ENCODE peak calls at places on chromosomes 11 and 22, in eight cellular contexts. D is adipocyte, W is WERI-Rb-1, S is body of pancreas, M is lower lobe of right lung, Z is testis, V is K562, J is uterus. H is an unnamed sample. For H3K27me3 and H3K9me3, the result is how much of the 10 kb centered on the place peaks cover.

GRCh38 chr22:47008208-47008885 is 245.9 kb downstream of the TBC1D22A start:
- DNase-seq in D (no peak), W (no peak), S (no peak), M (no peak), Z (no peak), V (no peak), J (no peak), H (no peak)

GRCh38 chr11:2296913-2297622 is 4.7 kb downstream of the C11orf21 start:
- DNase-seq in D (no peak), W (no peak), S (no peak), M (no peak), Z (peak), V (no peak), J (peak), H (no peak)

GRCh38 chr22:28989035-28989464 is 72.6 kb downstream of the C22orf31 start:
- DNase-seq in D (no peak), W (no peak), S (no peak), M (no peak), Z (no peak), V (no peak), J (peak), H (peak)

GRCh38 chr11:47991266-47991830 is 11.0 kb downstream of the PTPRJ start:
- DNase-seq in D (no peak), W (peak), S (peak), M (peak), Z (no peak), V (no peak), J (no peak), H (no peak)

GRCh38 chr11:36492724-36493304 is 17.3 kb downstream of the TRAF6 start:
- DNase-seq in D (peak), W (peak), S (peak), M (no peak), Z (no peak), V (peak), J (no peak), H (no peak)

GRCh38 chr11:4025957-4026324 is 68.7 kb upstream of the RRM1 start:
- DNase-seq in D (peak), W (no peak), S (no peak), M (no peak), Z (no peak), V (no peak), J (no peak), H (no peak)

GRCh38 chr11:123308077-123308476 is 113.0 kb upstream of the CLMP start:
- DNase-seq in D (peak), W (no peak), S (no peak), M (no peak), Z (no peak), V (no peak), J (no peak), H (no peak)

GRCh38 chr22:39545310-39546063 is 12.9 kb upstream of the RPS19BP1 start:
- DNase-seq in D (peak), W (no peak), S (peak), M (no peak), Z (peak), V (peak), J (no peak), H (no peak)

GRCh38 chr11:76613901-76614300 is 56.6 kb downstream of the LRRC32 start:
- DNase-seq in D (no peak), W (no peak), S (no peak), M (no peak), Z (no peak), V (no peak), J (no peak), H (no peak)

GRCh38 chr11:69287968-69288882 is 5.7 kb upstream of the MYEOV start:
- DNase-seq in D (no peak), W (no peak), S (no peak), M (peak), Z (no peak), V (peak), J (no peak), H (no peak)

GRCh38 chr11:126434950-126435335 is 79.5 kb downstream of the ST3GAL4 start:
- DNase-seq in D (no peak), W (peak), S (no peak), M (no peak), Z (no peak), V (peak), J (no peak), H (no peak)

GRCh38 chr11:61155312-61155711 is 5.9 kb downstream of the VPS37C start:
- DNase-seq in D (no peak), W (no peak), S (no peak), M (no peak), Z (no peak), V (no peak), J (no peak), H (no peak)

GRCh38 chr11:7353100-7353499 is 101.4 kb downstream of the SYT9 start:
- DNase-seq in D (peak), W (peak), S (peak), M (peak), Z (peak), V (peak), J (no peak), H (no peak)

GRCh38 chr11:12744831-12745502 is 70.7 kb downstream of the TEAD1 start:
- DNase-seq in D (no peak), W (peak), S (no peak), M (no peak), Z (no peak), V (no peak), J (no peak), H (no peak)

GRCh38 chr11:14119357-14119756 is 156.8 kb downstream of the SPON1 start:
- DNase-seq in D (no peak), W (no peak), S (no peak), M (no peak), Z (no peak), V (no peak), J (no peak), H (no peak)

GRCh38 chr11:23856654-23857053 is 640.2 kb upstream of the LUZP2 start:
- DNase-seq in D (peak), W (no peak), S (no peak), M (no peak), Z (no peak), V (no peak), J (no peak), H (no peak)

GRCh38 chr11:44312876-44313275 is 2.9 kb upstream of the ALX4 start:
- DNase-seq in D (no peak), W (no peak), S (no peak), M (no peak), Z (no peak), V (no peak), J (no peak), H (no peak)

GRCh38 chr11:77636738-77637344 is 753 bp downstream of the CLNS1A start:
- DNase-seq in D (peak), W (no peak), S (no peak), M (no peak), Z (no peak), V (peak), J (no peak), H (no peak)

GRCh38 chr11:47507868-47508594 is 44.9 kb downstream of the CELF1 start:
- DNase-seq in D (no peak), W (no peak), S (no peak), M (no peak), Z (no peak), V (peak), J (no peak), H (no peak)

GRCh38 chr11:67468056-67468455 is 995 bp downstream of the TMEM134 start:
- DNase-seq in D (peak), W (no peak), S (peak), M (peak), Z (no peak), V (no peak), J (peak), H (peak)

GRCh38 chr11:7672960-7673723 is at the start of gene CYB5R2:
- DNase-seq in D (peak), W (no peak), S (peak), M (peak), Z (peak), V (peak), J (peak), H (peak)

GRCh38 chr11:68044145-68044813 is 5.5 kb downstream of the TCIRG1 start:
- DNase-seq in D (no peak), W (no peak), S (peak), M (peak), Z (no peak), V (no peak), J (no peak), H (no peak)

GRCh38 chr22:32407332-32407731 is 4.7 kb downstream of the RTCB start:
- DNase-seq in D (no peak), W (no peak), S (no peak), M (no peak), Z (no peak), V (no peak), J (no peak), H (no peak)

GRCh38 chr11:37322333-37323194 is 724.5 kb upstream of the RAG2 start:
- DNase-seq in D (no peak), W (no peak), S (no peak), M (no peak), Z (no peak), V (no peak), J (no peak), H (peak)

GRCh38 chr11:82718307-82718706 is 15.4 kb downstream of the FAM181B start:
- DNase-seq in D (peak), W (no peak), S (peak), M (no peak), Z (peak), V (peak), J (no peak), H (no peak)

DNA sequence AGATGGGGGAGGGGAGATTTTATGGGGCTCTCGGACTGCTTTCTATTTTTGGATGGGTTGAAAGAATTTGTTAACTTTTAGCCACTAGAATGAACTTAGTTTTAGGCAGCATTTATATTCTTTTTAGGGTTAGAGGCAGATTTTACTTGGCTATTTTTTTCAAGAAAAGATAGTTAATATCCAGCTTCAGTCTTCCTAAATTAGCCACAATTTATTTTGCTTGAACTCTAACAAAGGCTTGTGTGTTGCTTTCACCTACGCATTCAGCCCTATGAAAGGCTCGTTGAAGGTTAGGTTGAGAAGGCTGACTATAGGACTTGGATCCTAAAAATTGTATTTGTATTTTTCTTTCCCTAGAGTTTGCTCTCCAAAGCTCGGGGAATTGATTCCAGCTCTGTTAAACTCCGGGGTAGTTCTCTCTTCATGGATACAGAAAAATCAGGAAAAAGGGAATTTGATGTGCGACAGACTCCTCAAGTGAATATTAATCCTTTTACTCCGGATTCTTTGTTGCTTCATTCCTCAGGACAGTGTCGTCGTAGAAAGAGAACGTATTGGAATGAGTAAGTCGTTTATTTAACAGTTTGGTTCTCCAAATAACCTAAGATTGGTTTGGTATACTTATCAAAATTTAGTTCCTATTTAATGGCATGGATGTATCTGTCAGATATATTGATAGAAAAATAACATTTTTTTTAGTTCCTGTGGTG is 2.2 kb downstream of the WEE1 start:
- DNase-seq in D (peak), W (no peak), S (no peak), M (no peak), Z (no peak), V (no peak), J (no peak), H (no peak)
- H3K4me3 ChIP-seq in D (peak), W (peak), S (no peak), M (peak), Z (peak), V (peak), J (peak), H (peak)

DNA sequence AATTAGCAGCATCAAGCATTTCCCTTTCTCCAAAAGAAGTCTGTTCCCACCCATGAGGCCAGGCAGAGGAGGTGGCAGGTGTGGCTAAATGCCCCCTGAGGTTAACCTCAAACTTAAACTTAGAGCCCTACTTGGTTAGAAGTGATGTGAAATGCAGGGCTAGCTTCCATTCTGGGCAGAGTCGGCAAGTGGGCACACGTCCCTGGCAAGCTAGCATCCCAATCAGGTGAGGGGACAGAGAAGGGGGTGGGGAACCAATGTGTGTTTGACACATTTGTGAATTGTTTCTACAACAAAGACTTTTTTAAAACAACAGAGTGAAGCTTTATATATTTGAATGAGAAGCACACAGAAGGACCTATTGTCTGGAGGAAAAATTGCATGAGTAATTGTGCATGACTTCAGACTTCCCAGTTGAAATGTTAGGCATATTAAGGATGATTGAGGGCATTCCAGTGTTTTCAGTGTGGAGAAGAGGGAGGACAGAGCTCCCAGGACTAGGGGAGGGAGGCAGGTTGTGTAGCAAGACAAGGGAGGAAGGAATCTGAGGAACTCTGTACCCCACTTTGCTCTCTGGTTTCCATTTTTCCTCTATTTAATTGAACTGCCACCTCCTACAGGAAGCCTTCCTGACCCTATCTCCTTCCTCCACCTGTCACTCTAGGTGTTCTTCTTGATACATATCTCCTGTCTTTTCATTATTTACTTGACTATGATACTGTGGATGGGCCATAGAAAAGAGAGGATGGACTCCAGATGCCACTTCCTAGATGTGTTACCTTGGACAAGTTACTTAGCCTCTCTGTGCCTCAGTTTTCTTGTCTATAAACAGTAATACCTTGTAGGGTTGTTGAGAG is 83.3 kb upstream of the PICALM start:
- DNase-seq in D (peak), W (no peak), S (peak), M (no peak), Z (no peak), V (no peak), J (no peak), H (no peak)
- H3K27me3 ChIP-seq in D (under half), W (under half), S (under half), M (under half), Z (under half), V (under half), J (under half), H (under half)

GRCh38 chr22:48554893-48555552 is 1272.7 kb downstream of the BRD1 start:
- DNase-seq in D (no peak), W (peak), S (no peak), M (no peak), Z (no peak), V (no peak), J (no peak), H (no peak)
- H3K9me3 ChIP-seq in D (under half), W (under half), S (under half), M (under half), Z (under half), V (under half), J (under half), H (under half)

DNA sequence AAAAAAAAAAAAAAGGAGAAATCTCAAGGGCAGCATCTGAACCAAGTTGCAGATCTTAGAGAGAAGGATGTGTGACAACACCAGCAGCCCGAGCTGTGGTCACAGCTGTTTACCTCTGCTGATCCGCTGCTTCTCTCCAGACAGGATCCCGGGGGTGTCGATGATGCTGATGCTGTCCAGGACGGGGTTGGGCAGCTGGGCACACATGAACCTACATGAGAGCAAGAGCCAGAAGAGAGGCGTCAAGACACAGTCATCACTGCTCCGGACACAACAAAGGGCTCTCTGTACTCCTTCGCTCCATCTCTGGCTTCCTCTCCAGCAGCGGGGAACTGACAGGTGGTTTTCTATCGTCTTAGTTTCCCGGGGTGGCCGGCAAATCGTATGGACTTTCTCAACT is 4.1 kb downstream of the EHD1 start:
- DNase-seq in D (no peak), W (no peak), S (no peak), M (no peak), Z (peak), V (no peak), J (no peak), H (no peak)
- H3K4me3 ChIP-seq in D (no peak), W (no peak), S (no peak), M (peak), Z (no peak), V (no peak), J (no peak), H (no peak)

DNA sequence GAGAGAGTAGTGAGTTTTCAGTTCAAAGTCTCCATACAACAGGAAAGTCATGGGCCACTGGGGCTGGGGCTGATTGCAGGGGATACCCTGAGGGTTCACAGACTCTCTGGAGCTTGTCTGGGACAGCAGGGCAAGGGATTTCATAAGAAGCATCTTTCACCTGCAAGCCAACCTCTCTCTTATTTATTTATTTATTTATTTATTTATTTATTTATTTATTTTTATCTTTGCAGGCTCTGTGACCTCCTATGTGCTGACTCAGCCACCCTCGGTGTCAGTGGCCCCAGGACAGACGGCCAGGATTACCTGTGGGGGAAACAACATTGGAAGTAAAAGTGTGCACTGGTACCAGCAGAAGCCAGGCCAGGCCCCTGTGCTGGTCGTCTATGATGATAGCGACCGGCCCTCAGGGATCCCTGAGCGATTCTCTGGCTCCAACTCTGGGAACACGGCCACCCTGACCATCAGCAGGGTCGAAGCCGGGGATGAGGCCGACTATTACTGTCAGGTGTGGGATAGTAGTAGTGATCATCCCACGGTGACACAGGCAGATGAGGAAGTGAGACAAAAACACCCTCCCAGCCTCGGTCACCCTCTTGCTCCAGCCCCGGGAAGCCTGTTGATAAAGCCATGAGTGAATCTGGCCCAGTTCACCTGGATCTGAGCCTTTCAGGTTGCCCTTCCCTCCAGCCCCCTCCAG is 68.4 kb downstream of the GGTLC2 start:
- DNase-seq in D (no peak), W (no peak), S (no peak), M (no peak), Z (no peak), V (no peak), J (no peak), H (no peak)
- H3K27me3 ChIP-seq in D (under half), W (under half), S (under half), M (under half), Z (under half), V (under half), J (under half), H (under half)

DNA sequence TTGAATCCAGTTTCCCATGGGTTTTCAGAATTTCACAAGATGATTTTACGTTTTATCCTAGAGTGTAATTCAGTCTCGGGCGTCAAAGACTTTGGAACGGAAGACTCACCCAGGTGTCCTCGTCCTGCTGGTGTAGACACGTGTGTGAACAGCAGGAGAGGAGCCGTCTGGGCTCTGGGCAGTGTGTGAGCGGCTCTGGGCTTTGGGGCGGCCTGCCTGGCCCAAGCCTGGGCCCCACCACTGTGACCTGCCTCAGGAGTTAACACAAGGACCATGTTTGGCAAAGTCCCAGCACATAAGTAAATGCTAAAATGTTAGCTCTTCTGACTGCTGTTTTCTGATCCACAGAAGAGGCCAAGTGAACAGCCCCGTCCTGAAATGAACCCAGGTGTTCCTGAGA is 1093.3 kb downstream of the BRD1 start:
- DNase-seq in D (no peak), W (no peak), S (no peak), M (peak), Z (no peak), V (no peak), J (no peak), H (no peak)
- H3K9me3 ChIP-seq in D (under half), W (under half), S (under half), M (under half), Z (under half), V (under half), J (under half), H (under half)

GRCh38 chr11:116199182-116199581 is 573.6 kb downstream of the BUD13 start:
- DNase-seq in D (no peak), W (peak), S (no peak), M (no peak), Z (no peak), V (no peak), J (no peak), H (no peak)
- H3K4me3 ChIP-seq in D (no peak), W (no peak), S (no peak), M (no peak), Z (no peak), V (no peak), J (no peak), H (no peak)